ENCODE peak calls at places on chromosomes 16 and 17, in seven cellular contexts. G is IMR-90, X is mesendoderm, U is mesenchymal stem cell, E is neuronal stem cell, P is H1, Q is H9. N is an unnamed sample.

GRCh38 chr16:82891918-82892317 is 265.1 kb downstream of the CDH13 start:
- DNase-seq in G (no peak), P (no peak), E (no peak), U (no peak), Q (no peak), X (no peak), N (no peak)

GRCh38 chr16:48960830-48961229 is 320.8 kb downstream of the CBLN1 start:
- DNase-seq in E (no peak), U (no peak), X (no peak), Q (no peak), G (no peak), P (no peak), N (no peak)

GRCh38 chr16:67013823-67014640 is 14.9 kb upstream of the CBFB start:
- DNase-seq in Q (peak; percentile 53), U (peak; percentile 77), X (peak; percentile 70), P (peak; percentile 74), E (peak; percentile 44), G (peak; percentile 46), N (peak; percentile 24)

GRCh38 chr16:67580202-67580601 is 17.9 kb downstream of the CTCF start:
- DNase-seq in X (no peak), G (no peak), P (no peak), Q (no peak), U (no peak), E (no peak), N (no peak)

GRCh38 chr16:12387311-12387710 is 410.8 kb downstream of the SNX29 start:
- DNase-seq in U (no peak), E (no peak), Q (no peak), G (no peak), P (no peak), X (no peak), N (no peak)

GRCh38 chr16:31428277-31428597 is at the start of gene COX6A2:
- DNase-seq in X (no peak), Q (no peak), U (no peak), E (no peak), P (no peak), G (no peak), N (no peak)

GRCh38 chr16:15865742-15866141 is 8.9 kb upstream of the MYH11 start:
- DNase-seq in X (no peak), E (no peak), G (peak; percentile 73), Q (no peak), P (no peak), U (no peak), N (no peak)

GRCh38 chr17:51224615-51225262 is 35.1 kb downstream of the MBTD1 start:
- DNase-seq in P (no peak), Q (no peak), G (no peak), X (no peak), U (no peak), E (no peak), N (no peak)

GRCh38 chr16:84484579-84485254 is 19.7 kb downstream of the MEAK7 start:
- DNase-seq in U (peak; percentile 53), Q (no peak), P (peak; percentile 73), E (no peak), G (peak; percentile 74), X (peak; percentile 51), N (peak; percentile 47)

GRCh38 chr17:309361-309888 is 43.2 kb downstream of the RPH3AL start:
- DNase-seq in G (no peak), Q (peak; percentile 83), E (peak; percentile 68), P (peak; percentile 82), X (peak; percentile 85), U (peak; percentile 46), N (no peak)

GRCh38 chr17:6856054-6856453 is 24.5 kb upstream of the TEKT1 start:
- DNase-seq in Q (no peak), P (no peak), X (peak; percentile 32), U (no peak), E (no peak), G (no peak), N (no peak)

GRCh38 chr17:75619506-75620431 is 13.5 kb upstream of the SMIM5 start:
- DNase-seq in G (peak; percentile 23), E (peak; percentile 46), Q (peak; percentile 96), X (peak; percentile 86), P (peak; percentile 96), U (peak; percentile 42), N (peak; percentile 28)

GRCh38 chr17:52026075-52026474 is 132.4 kb downstream of the CA10 start:
- DNase-seq in X (no peak), E (no peak), G (no peak), Q (no peak), U (peak; percentile 3), P (no peak), N (no peak)

GRCh38 chr16:66588981-66589713 is 9.9 kb downstream of the CMTM2 start:
- DNase-seq in E (no peak), P (peak; percentile 73), G (peak; percentile 18), U (peak; percentile 20), Q (peak; percentile 73), X (peak; percentile 66), N (no peak)

GRCh38 chr16:47258874-47259461 is 115.2 kb upstream of the NETO2 start:
- DNase-seq in U (peak; percentile 31), Q (peak; percentile 31), P (no peak), E (no peak), G (peak; percentile 14), X (peak; percentile 50), N (peak; percentile 43)

GRCh38 chr17:82257473-82257872 is 16.0 kb downstream of the CSNK1D start:
- DNase-seq in Q (peak; percentile 83), E (no peak), U (no peak), G (no peak), P (no peak), X (peak; percentile 73), N (peak; percentile 44)

GRCh38 chr16:68470461-68471150 is 22.3 kb upstream of the SMPD3 start:
- DNase-seq in G (no peak), P (no peak), X (no peak), U (no peak), Q (no peak), E (no peak), N (peak; percentile 28)

GRCh38 chr17:29807520-29808361 is 122.3 kb downstream of the SSH2 start:
- DNase-seq in X (peak; percentile 61), P (peak; percentile 72), E (peak; percentile 33), U (peak; percentile 75), G (peak; percentile 74), Q (peak; percentile 50), N (peak; percentile 90)

GRCh38 chr17:40615295-40615988 is 32.2 kb downstream of the SMARCE1 start:
- DNase-seq in U (peak; percentile 46), P (peak; percentile 77), Q (peak; percentile 90), E (peak; percentile 18), G (peak; percentile 47), X (peak; percentile 92), N (peak; percentile 68)

GRCh38 chr17:62652251-62653001 is 25.0 kb downstream of the MRC2 start:
- DNase-seq in X (peak; percentile 88), E (peak; percentile 35), U (peak; percentile 89), G (peak; percentile 75), P (peak; percentile 72), Q (no peak), N (no peak)

GRCh38 chr17:61218438-61218837 is 181.2 kb upstream of the TBX2 start:
- DNase-seq in U (peak; percentile 93), Q (no peak), P (no peak), E (no peak), X (no peak), G (peak; percentile 86), N (no peak)

DNA sequence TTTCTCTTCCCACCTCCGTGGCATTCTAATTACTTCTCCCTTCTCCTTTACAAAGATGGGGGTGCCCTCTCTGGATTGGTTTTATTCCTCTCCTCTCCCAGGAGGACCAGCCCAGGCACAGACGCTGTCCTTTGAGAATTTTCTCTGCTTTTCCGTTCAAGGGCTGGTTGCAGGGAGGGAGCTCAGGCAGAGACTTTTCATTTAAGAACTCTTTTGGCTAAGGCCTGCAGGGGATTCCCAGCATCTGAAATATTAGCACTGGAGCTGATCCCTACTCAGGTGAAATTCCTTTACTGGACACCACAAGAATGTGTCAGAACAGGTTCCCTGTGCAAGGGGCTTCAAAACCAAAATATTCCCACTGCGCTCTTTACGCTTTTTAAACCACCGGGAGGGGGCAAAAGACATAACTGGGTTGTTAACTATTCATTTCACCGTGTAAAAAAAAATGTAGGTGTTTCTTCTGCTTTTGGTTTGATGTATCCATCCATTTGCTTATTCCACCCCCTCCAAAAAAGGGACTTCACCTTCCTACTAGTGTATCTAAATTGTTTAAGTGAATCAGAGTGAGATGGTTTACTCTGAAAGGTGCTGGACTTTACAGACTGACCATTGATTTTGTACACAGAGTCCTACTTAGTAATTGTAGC is 1.4 kb downstream of the NFAT5 start:
- DNase-seq in P (no peak), X (peak; percentile 67), Q (peak; percentile 39), U (no peak), G (peak; percentile 33), E (no peak), N (peak; percentile 85)
- H3K18ac ChIP-seq in P (peak overlapping the region; percentile 73), X (peak overlapping the region; percentile 90), Q (no peak overlapping the region), U (no peak overlapping the region), G (peak overlapping the region; percentile 81), E (no peak overlapping the region), N (peak overlapping the region; percentile 99)

GRCh38 chr17:81197831-81198490 is 24.8 kb downstream of the CEP131 start:
- DNase-seq in X (no peak), Q (no peak), E (no peak), G (no peak), U (no peak), P (no peak), N (no peak)

GRCh38 chr17:81200695-81201580 is 21.8 kb downstream of the CEP131 start:
- DNase-seq in U (peak; percentile 75), P (no peak), X (peak; percentile 76), G (peak; percentile 72), E (peak; percentile 21), Q (no peak), N (peak; percentile 86)

GRCh38 chr17:81200201-81200600 is 22.6 kb downstream of the CEP131 start:
- DNase-seq in G (no peak), P (no peak), Q (no peak), E (no peak), U (no peak), X (no peak), N (no peak)

GRCh38 chr17:81198826-81199481 is 23.8 kb downstream of the CEP131 start:
- DNase-seq in E (no peak), G (no peak), P (no peak), U (no peak), X (no peak), Q (no peak), N (no peak)

GRCh38 chr17:81199482-81199830 is 23.3 kb downstream of the CEP131 start:
- DNase-seq in Q (no peak), P (no peak), E (no peak), X (no peak), G (no peak), U (no peak), N (no peak)
- H2BK120ac ChIP-seq in Q (no peak overlapping the region), P (no peak overlapping the region), E (no peak overlapping the region), X (no peak overlapping the region), G (no peak overlapping the region), U (no peak overlapping the region), N (no peak overlapping the region)

GRCh38 chr16:88875703-88876234 is 9.3 kb upstream of the PABPN1L start:
- DNase-seq in X (no peak), P (no peak), G (no peak), U (no peak), E (no peak), Q (no peak), N (no peak)
- H3K79me1 ChIP-seq in X (no peaks in the 10 kb centered on the region), P (no peaks in the 10 kb centered on the region), G (no peaks in the 10 kb centered on the region), U (no peaks in the 10 kb centered on the region), E (peaks cover 3% of the 10 kb centered on the region), Q (no peaks in the 10 kb centered on the region), N (no peaks in the 10 kb centered on the region)

GRCh38 chr16:3595110-3595486 is 16.3 kb downstream of the SLX4 start:
- DNase-seq in Q (no peak), P (no peak), E (no peak), G (no peak), X (no peak), U (no peak), N (no peak)
- H3K18ac ChIP-seq in Q (no peak overlapping the region), P (no peak overlapping the region), E (no peak overlapping the region), G (no peak overlapping the region), X (no peak overlapping the region), U (no peak overlapping the region), N (no peak overlapping the region)

N was measured in trophoblast cell.